ENCODE peak calls at places on chromosomes 2 and 18, in four cellular contexts. E is spleen, O is breast epithelium, J is prostate gland. F is an unnamed sample.

GRCh38 chr2:241194811-241195210 is 6.3 kb downstream of the ANO7 start:
- DNase-seq in O (no peak), E (peak), J (no peak), F (no peak)

GRCh38 chr2:133837441-133838090 is 269.3 kb upstream of the NCKAP5 start:
- DNase-seq in E (no peak), J (no peak), O (no peak), F (no peak)

GRCh38 chr18:40152859-40153258 is 1802.2 kb upstream of the PIK3C3 start:
- DNase-seq in O (no peak), J (no peak), E (no peak), F (no peak)

GRCh38 chr2:64493788-64494187 is 30.3 kb upstream of the AFTPH start:
- DNase-seq in O (no peak), E (no peak), J (no peak), F (no peak)

GRCh38 chr2:45205480-45205879 is 196.2 kb upstream of the SIX2 start:
- DNase-seq in E (no peak), J (no peak), O (no peak), F (no peak)

GRCh38 chr2:6954586-6954985 is 37.4 kb downstream of the RNF144A start:
- DNase-seq in J (no peak), E (no peak), O (no peak), F (no peak)

GRCh38 chr2:79715328-79715727 is 202.5 kb downstream of the CTNNA2 start:
- DNase-seq in O (no peak), J (no peak), E (no peak), F (no peak)

GRCh38 chr2:175187378-175187777 is 5.9 kb upstream of the ATP5MC3 start:
- DNase-seq in O (no peak), J (no peak), E (no peak), F (no peak)

GRCh38 chr2:59032469-59032868 is 791.3 kb upstream of the FANCL start:
- DNase-seq in O (no peak), E (no peak), J (no peak), F (no peak)

GRCh38 chr2:237546876-237547395 is 19.4 kb upstream of the PRLH start:
- DNase-seq in J (no peak), E (peak), O (no peak), F (no peak)

GRCh38 chr2:151852260-151853069 is 24.2 kb upstream of the ARL5A start:
- DNase-seq in J (no peak), O (no peak), E (no peak), F (no peak)

GRCh38 chr2:159615936-159616733 is at the start of gene BAZ2B:
- DNase-seq in E (no peak), O (no peak), J (peak), F (peak)

GRCh38 chr2:220106065-220106464 is 478.6 kb downstream of the SLC4A3 start:
- DNase-seq in E (no peak), J (no peak), O (no peak), F (no peak)

GRCh38 chr2:69345434-69345833 is 41.6 kb downstream of the GFPT1 start:
- DNase-seq in J (no peak), E (no peak), O (no peak), F (no peak)

GRCh38 chr2:200380139-200380561 is 73.7 kb downstream of the SPATS2L start:
- DNase-seq in E (no peak), J (no peak), O (no peak), F (no peak)

GRCh38 chr18:13558132-13558531 is 168.2 kb downstream of the FAM210A start:
- DNase-seq in O (no peak), E (no peak), J (no peak), F (no peak)

GRCh38 chr2:118032169-118033013 is 18.5 kb upstream of the CCDC93 start:
- DNase-seq in J (peak), O (no peak), E (no peak), F (no peak)

GRCh38 chr18:48676756-48677368 is 138.0 kb downstream of the CTIF start:
- DNase-seq in J (peak), O (no peak), E (peak), F (no peak)

GRCh38 chr2:140998577-140998976 is 1132.2 kb downstream of the LRP1B start:
- DNase-seq in O (no peak), E (no peak), J (no peak), F (no peak)

GRCh38 chr18:12803069-12803936 is 80.7 kb downstream of the PTPN2 start:
- DNase-seq in E (no peak), O (no peak), J (no peak), F (no peak)

GRCh38 chr2:217220228-217221013 is 360.6 kb upstream of the TNP1 start:
- DNase-seq in O (no peak), E (no peak), J (peak), F (no peak)

GRCh38 chr2:189629553-189630453 is 31.5 kb upstream of the ASNSD1 start:
- DNase-seq in E (no peak), J (no peak), O (no peak), F (no peak)

GRCh38 chr2:121058852-121059558 is 226.0 kb downstream of the TFCP2L1 start:
- DNase-seq in O (no peak), E (peak), J (no peak), F (no peak)

GRCh38 chr18:63683152-63683551 is 19.6 kb upstream of the SERPINB11 start:
- DNase-seq in O (no peak), E (no peak), J (peak), F (no peak)

GRCh38 chr18:44651918-44652317 is 28.8 kb upstream of the SETBP1 start:
- DNase-seq in J (no peak), O (no peak), E (no peak), F (no peak)

GRCh38 chr2:54103454-54104314 is 11.7 kb upstream of the ACYP2 start:
- DNase-seq in J (no peak), O (no peak), E (peak), F (peak)

GRCh38 chr2:224401641-224402342 is at the start of gene FAM124B:
- DNase-seq in O (no peak), E (peak), J (no peak), F (no peak)

DNA sequence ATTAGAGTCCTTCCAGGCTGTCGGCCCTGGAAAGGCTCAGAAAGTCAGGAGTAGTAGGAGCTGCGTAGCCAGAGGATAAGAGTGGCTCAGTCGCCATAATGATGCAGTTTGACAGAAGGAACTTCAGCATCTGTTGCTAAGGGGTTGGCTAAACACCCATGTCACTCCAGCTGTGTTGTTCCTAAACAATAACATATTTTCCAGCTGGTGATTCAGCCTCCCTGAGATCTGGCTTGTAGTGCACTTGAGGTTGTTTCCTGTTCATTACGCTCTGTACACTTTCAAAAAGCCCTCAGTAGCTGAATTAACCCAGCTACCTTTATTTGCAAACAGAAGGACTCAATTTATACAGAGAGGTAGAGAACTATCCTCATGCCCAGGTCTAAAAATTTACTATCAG is 39.7 kb upstream of the EPAS1 start:
- DNase-seq in O (no peak), J (no peak), E (no peak), F (no peak)
- TF ChIP-seq POLR2AphosphoS5 in O (no peak), J (no peak), E (no peak), F (no peak)

GRCh38 chr18:26655614-26656400 is 107.5 kb upstream of the KCTD1 start:
- DNase-seq in O (peak), J (peak), E (no peak), F (peak)
- TF ChIP-seq POLR2AphosphoS5 in O (no peak), J (no peak), E (no peak), F (no peak)

DNA sequence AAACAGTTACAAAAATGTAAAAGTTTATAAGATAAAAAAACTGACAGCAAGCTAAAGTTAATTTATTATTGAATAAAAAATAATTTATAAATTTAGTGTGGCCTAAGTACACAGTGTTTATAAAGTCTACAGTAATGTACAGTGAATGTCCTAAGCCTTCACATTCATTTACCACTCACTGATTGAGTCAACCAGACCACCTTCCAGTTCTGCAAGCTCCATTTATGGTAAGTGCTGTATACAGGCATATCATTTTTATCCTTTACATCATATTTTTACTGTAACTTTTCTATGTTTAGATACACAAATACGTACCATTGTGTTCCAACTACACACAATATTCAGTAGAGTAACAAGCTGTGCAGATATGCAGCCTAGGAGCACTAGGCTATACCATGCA is 184.2 kb upstream of the LRATD1 start:
- DNase-seq in J (no peak), O (no peak), E (no peak), F (no peak)
- TF ChIP-seq POLR2AphosphoS5 in J (no peak), O (no peak), E (no peak), F (no peak)

GRCh38 chr2:233039217-233040173 is 7.0 kb downstream of the NEU2 start:
- DNase-seq in E (peak), O (no peak), J (no peak), F (no peak)

GRCh38 chr2:233042549-233042948 is 10.1 kb downstream of the NEU2 start:
- DNase-seq in E (peak), J (no peak), O (no peak), F (no peak)

GRCh38 chr2:233040571-233040970 is 8.1 kb downstream of the NEU2 start:
- DNase-seq in O (no peak), J (no peak), E (no peak), F (no peak)

GRCh38 chr2:233041722-233042323 is 9.4 kb downstream of the NEU2 start:
- DNase-seq in O (no peak), J (no peak), E (peak), F (no peak)

DNA sequence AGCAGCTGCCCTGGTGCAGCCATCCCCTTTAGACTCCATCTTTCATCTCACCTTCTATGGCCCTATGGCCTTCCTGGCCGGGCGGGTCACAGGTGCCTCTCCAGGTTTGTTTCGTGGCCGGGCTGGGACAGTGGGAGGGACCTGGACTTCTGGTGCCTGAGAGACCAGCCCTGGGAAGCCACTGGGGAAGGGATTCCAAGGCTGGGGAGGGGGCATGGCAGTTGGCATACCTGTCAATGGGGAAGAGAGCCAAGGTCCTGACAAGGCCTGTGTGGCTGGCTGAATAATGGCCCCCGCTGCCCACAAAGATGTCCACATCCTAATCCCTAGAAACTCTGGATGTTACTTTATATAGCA is 7.7 kb downstream of the NEU2 start:
- DNase-seq in E (no peak), J (no peak), O (no peak), F (no peak)
- TF ChIP-seq POLR2AphosphoS5 in E (no peak), J (no peak), O (no peak), F (no peak)

GRCh38 chr18:41353726-41354125 is 601.3 kb upstream of the PIK3C3 start:
- DNase-seq in O (no peak), J (no peak), E (no peak), F (no peak)

GRCh38 chr18:41354151-41354550 is 600.9 kb upstream of the PIK3C3 start:
- DNase-seq in E (no peak), O (no peak), J (no peak), F (no peak)

DNA sequence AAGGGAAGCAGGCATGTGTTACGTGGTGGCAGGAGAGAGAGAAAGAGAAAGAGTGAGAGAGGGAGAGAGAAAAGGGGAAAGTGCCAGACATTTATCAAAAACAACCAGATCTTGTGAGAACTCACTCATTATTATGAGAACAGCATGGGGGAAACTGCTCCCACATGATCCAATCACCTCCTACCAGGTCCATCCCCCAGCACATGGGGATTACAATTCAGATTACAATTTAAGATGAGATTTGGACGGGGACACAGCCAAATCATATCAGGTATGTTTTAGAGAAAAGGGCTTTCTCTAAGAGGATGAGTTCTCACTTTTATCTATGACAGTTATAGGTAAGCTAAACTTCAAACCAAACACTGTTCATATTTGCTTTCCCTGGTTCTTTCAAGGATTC is 597.3 kb upstream of the PIK3C3 start:
- DNase-seq in E (no peak), J (no peak), O (no peak), F (no peak)
- TF ChIP-seq POLR2AphosphoS5 in E (no peak), J (no peak), O (no peak), F (no peak)

GRCh38 chr2:21301871-21302433 is 178.2 kb downstream of the TDRD15 start:
- DNase-seq in E (no peak), O (no peak), J (no peak), F (no peak)
- TF ChIP-seq POLR2AphosphoS5 in E (no peak), O (no peak), J (no peak), F (no peak)

GRCh38 chr2:127564429-127565260 is 29.2 kb downstream of the MYO7B start:
- DNase-seq in O (no peak), E (peak), J (no peak), F (peak)

GRCh38 chr2:127565261-127566138 is 30.0 kb downstream of the MYO7B start:
- DNase-seq in J (no peak), E (peak), O (no peak), F (no peak)

GRCh38 chr2:127566139-127566417 is 30.6 kb downstream of the MYO7B start:
- DNase-seq in E (no peak), O (no peak), J (no peak), F (peak)

GRCh38 chr2:127562930-127563329 is 27.4 kb downstream of the MYO7B start:
- DNase-seq in J (no peak), O (no peak), E (no peak), F (no peak)

DNA sequence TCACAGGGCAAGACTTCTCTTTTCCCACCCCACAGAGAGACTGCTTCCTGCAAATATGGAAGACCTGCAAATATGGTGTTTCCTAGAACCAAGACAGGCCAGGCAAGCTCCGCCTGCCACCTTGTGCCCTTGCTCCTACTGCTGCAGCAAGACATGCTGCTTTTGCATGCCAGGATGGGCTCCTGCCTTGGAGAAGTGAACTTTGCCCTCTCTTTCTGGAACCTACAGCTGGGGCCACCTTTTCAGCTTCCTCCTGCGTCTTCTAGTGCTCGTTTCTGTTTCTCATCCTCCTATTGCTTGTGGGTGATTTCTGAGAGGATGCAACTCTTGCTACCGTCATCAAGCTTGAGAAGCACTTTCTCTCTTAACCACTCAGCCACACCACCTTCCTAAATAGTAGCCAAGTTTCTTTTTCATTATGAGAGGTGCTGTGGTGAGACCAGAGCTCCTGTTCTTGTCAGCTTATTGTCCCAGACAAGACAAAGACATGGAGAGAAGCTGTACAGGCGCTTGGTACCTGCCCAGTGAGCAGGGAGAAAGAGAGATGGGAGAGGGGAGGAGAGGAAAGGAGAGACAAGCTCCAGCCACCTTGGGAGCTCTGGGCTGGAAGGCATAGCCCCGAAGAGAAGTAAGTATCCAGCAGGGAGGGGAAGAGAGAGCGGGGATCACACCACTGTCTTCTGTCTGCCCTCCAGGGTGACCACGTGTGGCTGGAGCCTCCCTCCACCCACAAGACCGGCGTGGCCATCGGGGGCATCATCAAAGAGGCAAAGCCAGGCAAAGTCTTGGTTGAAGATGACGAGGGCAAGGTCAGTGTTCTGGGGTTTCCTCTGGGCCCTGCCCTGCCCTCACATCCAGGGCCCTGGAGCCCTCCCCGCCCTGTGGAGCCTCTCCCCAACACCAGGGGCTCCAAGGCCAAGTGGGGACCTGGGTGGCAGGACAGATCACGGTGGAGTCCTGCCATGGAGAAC is 28.3 kb downstream of the MYO7B start:
- DNase-seq in O (no peak), J (no peak), E (peak), F (peak)
- TF ChIP-seq POLR2AphosphoS5 in O (no peak), J (no peak), E (peak), F (no peak)